ENCODE peak calls at places on chromosomes 16 and 17, in ten cellular contexts. W is HL-60, Y is thoracic aorta, I is GM23338, J is upper lobe of right lung, H is GM23248, F is A549, Z is Peyer's patch, T is cardiac muscle cell, O is stomach. U is an unnamed sample.

GRCh38 chr16:87791295-87792204 is 25.8 kb upstream of the KLHDC4 start:
- DNase-seq in W (no peak), Y (no peak), I (no peak), J (no peak), H (no peak), F (no peak), Z (no peak), T (no peak), O (no peak), U (no peak)

GRCh38 chr17:39668141-39668924 is at the start of gene PNMT:
- DNase-seq in W (peak; percentile 58), Y (no peak), I (peak; percentile 90), J (peak; percentile 89), H (peak; percentile 79), F (peak; percentile 84), Z (peak; percentile 77), T (peak; percentile 63), O (peak; percentile 83), U (no peak)

GRCh38 chr17:75875182-75875939 is 3.0 kb downstream of the TRIM47 start:
- DNase-seq in W (no peak), Y (no peak), I (no peak), J (no peak), H (no peak), F (no peak), Z (no peak), T (no peak), O (peak; percentile 60), U (no peak)

GRCh38 chr16:83887088-83887487 is 11.8 kb upstream of the MLYCD start:
- DNase-seq in W (peak; percentile 33), Y (no peak), I (peak; percentile 54), J (no peak), H (peak; percentile 61), F (peak; percentile 46), Z (no peak), T (peak; percentile 32), O (peak; percentile 46), U (no peak)

GRCh38 chr17:76033139-76033538 is 6.0 kb upstream of the EVPL start:
- DNase-seq in W (no peak), Y (no peak), I (no peak), J (no peak), H (no peak), F (no peak), Z (no peak), T (no peak), O (no peak), U (no peak)

GRCh38 chr16:86752582-86753175 is 174.3 kb downstream of the FOXL1 start:
- DNase-seq in W (no peak), Y (no peak), I (no peak), J (no peak), H (no peak), F (no peak), Z (no peak), T (peak; percentile 48), O (no peak), U (no peak)

GRCh38 chr16:8959921-8960787 is 3.6 kb downstream of the USP7 start:
- DNase-seq in W (peak; percentile 52), Y (no peak), I (peak; percentile 54), J (no peak), H (peak; percentile 42), F (no peak), Z (peak; percentile 54), T (peak; percentile 34), O (no peak), U (no peak)

GRCh38 chr16:66278604-66279262 is 87.8 kb upstream of the CDH5 start:
- DNase-seq in W (no peak), Y (no peak), I (no peak), J (no peak), H (no peak), F (no peak), Z (no peak), T (no peak), O (no peak), U (no peak)

GRCh38 chr17:8117980-8118768 is at the start of gene ALOXE3:
- DNase-seq in W (no peak), Y (no peak), I (peak; percentile 59), J (no peak), H (peak; percentile 92), F (peak; percentile 86), Z (no peak), T (peak; percentile 47), O (peak; percentile 58), U (no peak)

GRCh38 chr17:7484964-7485377 is 805 bp downstream of the POLR2A start:
- DNase-seq in W (no peak), Y (no peak), I (peak; percentile 65), J (no peak), H (no peak), F (no peak), Z (no peak), T (no peak), O (no peak), U (no peak)

GRCh38 chr17:74987418-74987908 is at the start of gene CDR2L:
- DNase-seq in W (peak; percentile 96), Y (peak; percentile 90), I (peak; percentile 98), J (peak; percentile 98), H (peak; percentile 98), F (peak; percentile 94), Z (peak; percentile 95), T (peak; percentile 95), O (peak; percentile 98), U (peak; percentile 65)

DNA sequence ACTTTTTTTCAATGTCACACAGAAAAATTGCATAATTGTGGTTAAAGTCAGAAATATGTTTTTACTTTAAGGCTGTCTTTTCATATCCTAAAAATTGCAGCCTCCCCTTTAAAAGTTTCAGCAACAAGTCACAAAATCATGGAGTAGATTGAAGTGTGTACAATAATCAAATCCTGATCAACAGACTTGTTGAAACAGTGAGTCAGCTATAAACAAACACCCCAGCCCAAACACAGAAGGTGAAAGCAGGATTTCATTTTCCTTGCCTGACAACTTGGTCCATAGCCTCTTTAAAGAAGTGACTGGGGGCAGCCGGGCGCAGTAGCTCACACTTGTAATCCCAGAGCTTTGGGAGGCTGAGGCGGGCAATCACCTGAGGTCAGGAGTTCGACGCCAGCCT is 59.9 kb downstream of the WNT3 start:
- DNase-seq in W (no peak), Y (no peak), I (no peak), J (no peak), H (no peak), F (no peak), Z (no peak), T (no peak), O (no peak), U (no peak)
- H3K4me3 ChIP-seq in W (no peak overlapping the region), Y (no peak overlapping the region), I (no peak overlapping the region), J (no peak overlapping the region), H (no peak overlapping the region), F (no peak overlapping the region), Z (no peak overlapping the region), T (no peak overlapping the region), O (no peak overlapping the region), U (no peak overlapping the region)

DNA sequence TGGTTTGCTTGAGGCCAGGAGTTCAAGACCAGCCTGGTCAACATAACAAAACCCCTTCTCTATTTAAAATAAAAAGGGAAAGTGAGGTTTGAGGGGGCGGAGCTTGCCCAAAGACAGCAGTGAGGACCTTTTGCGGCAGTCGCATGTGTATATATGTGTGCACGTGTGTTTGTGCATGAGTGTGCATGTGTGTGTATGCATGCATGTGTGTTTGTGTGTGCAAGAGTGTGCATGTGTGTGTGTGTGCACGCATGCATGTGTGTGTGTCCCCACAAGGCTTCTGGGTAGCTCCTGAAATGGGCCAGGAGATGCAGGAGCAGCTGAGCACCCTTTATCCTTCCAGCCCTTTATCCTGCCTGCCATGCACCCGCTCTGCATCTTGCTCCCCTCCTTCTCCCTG is 9.0 kb downstream of the RHBDL3 start:
- DNase-seq in W (no peak), Y (no peak), I (no peak), J (no peak), H (no peak), F (no peak), Z (no peak), T (no peak), O (no peak), U (no peak)
- H3K27ac ChIP-seq in W (no peak overlapping the region), Y (no peak overlapping the region), I (no peak overlapping the region), J (no peak overlapping the region), H (no peak overlapping the region), F (peak overlapping the region; percentile 77), Z (no peak overlapping the region), T (no peak overlapping the region), O (no peak overlapping the region), U (no peak overlapping the region)

DNA sequence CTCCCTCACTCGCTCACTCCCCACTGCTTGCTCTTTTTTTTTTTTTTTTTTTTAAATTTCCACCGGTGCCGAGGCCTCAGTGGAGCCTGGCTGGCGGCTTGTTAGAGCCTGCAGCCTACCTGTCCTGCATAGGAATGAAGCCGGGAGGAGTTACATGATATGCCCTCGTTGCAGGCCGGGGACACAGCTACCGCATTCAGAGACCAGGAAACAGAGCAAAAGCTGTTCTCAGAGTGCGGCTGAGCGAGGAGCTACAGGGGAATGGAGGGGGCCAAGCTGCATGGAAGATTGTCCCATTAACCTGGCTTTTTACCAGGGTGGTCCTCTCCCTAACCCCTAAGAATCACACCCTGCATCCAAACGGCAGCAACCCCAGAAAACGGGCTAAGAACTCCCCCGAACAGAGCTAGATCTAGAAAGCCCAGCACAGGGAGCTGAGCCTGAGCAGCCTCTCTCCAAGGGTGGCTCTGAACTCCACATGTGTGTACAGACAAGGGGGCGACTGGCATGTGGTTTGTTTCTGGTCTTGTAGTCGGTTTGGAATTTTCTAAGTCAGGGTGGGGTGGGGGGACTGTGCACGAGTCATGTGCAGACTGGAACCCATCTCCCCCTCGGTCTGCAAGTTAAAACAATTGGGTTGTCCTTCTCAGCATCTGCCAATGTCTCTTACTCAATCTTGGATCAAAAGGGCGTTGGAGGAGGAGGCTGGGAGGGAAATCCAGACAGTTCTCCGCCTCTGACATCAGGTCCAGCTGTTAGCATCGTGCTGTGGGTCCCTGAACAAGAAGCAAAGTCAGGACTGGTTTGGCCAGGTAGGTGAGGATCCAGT is 381.5 kb downstream of the SOX9 start:
- DNase-seq in W (no peak), Y (no peak), I (peak; percentile 52), J (no peak), H (peak; percentile 78), F (no peak), Z (no peak), T (peak; percentile 61), O (peak; percentile 70), U (no peak)
- H3K4me3 ChIP-seq in W (no peak overlapping the region), Y (peak overlapping the region; percentile 51), I (no peak overlapping the region), J (no peak overlapping the region), H (peak overlapping the region; percentile 53), F (no peak overlapping the region), Z (no peak overlapping the region), T (no peak overlapping the region), O (no peak overlapping the region), U (peak overlapping the region; percentile 23)

DNA sequence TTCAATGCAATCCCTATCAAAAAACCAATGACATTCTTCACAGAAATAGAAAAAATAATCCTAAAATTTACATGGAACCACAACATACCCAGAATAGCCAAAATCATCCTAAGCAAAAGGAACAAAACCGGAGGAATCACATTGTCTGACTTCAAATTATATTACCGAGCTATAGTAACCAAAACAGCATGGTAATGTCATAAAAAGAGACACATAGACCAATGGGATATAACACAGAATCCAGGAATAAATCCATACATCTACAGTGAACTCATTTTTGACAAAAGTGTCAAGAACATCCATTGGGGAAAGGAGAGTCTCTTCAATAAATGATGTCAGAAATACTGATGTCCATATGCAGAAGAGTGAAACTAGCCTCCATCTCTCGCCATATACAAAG is 105.8 kb upstream of the CORO6 start:
- DNase-seq in W (no peak), Y (no peak), I (no peak), J (no peak), H (no peak), F (no peak), Z (no peak), T (no peak), O (no peak), U (no peak)
- H3K27ac ChIP-seq in W (no peak overlapping the region), Y (no peak overlapping the region), I (no peak overlapping the region), J (no peak overlapping the region), H (no peak overlapping the region), F (no peak overlapping the region), Z (no peak overlapping the region), T (no peak overlapping the region), O (no peak overlapping the region), U (no peak overlapping the region)